ENCODE peak calls at places on chromosomes 16 and 17, in seven cellular contexts. S is fibroblast of lung; M is H9; B is CD4-positive, CD25-positive, alpha-beta regulatory T cell; U is small intestine; T is upper lobe of left lung; P is CD8-positive, alpha-beta memory T cell. C is an unnamed sample. For H3K4me1, the result is how much of the 10 kb centered on the place peaks cover.

GRCh38 chr16:66255647-66256046 is 110.8 kb upstream of the CDH5 start:
- DNase-seq in B (no peak), S (no peak), U (no peak), M (no peak), T (no peak), P (no peak), C (no peak)

GRCh38 chr17:33241390-33241789 is 51.7 kb downstream of the ASIC2 start:
- DNase-seq in S (peak), M (no peak), P (no peak), B (no peak), U (no peak), T (no peak), C (no peak)

GRCh38 chr16:82192665-82193064 is 22.6 kb upstream of the MPHOSPH6 start:
- DNase-seq in S (peak), U (no peak), B (peak), P (no peak), M (no peak), T (no peak), C (no peak)

GRCh38 chr17:59754547-59754946 is 47.1 kb downstream of the VMP1 start:
- DNase-seq in P (no peak), U (no peak), M (no peak), S (peak), B (no peak), T (no peak), C (no peak)

GRCh38 chr16:69057400-69058378 is 47.8 kb upstream of the HAS3 start:
- DNase-seq in P (no peak), S (peak), M (no peak), T (no peak), B (no peak), U (no peak), C (peak)

GRCh38 chr17:61687769-61688168 is 96.8 kb upstream of the NACA2 start:
- DNase-seq in T (no peak), U (no peak), M (no peak), P (no peak), B (no peak), S (no peak), C (no peak)

GRCh38 chr16:71808593-71809449 is at the start of gene AP1G1:
- DNase-seq in M (peak), B (peak), T (peak), U (peak), S (peak), P (peak), C (peak)

GRCh38 chr16:85891033-85891775 is 7.8 kb upstream of the IRF8 start:
- DNase-seq in S (peak), T (no peak), U (peak), P (no peak), B (no peak), M (no peak), C (no peak)

GRCh38 chr16:67391424-67392300 is 1.6 kb downstream of the TPPP3 start:
- DNase-seq in P (no peak), U (no peak), T (peak), S (no peak), B (no peak), M (no peak), C (peak)

GRCh38 chr17:29778936-29779811 is 150.9 kb downstream of the SSH2 start:
- DNase-seq in B (peak), S (peak), M (peak), U (peak), T (no peak), P (peak), C (peak)

GRCh38 chr17:80941743-80942211 is 49.9 kb upstream of the CHMP6 start:
- DNase-seq in B (no peak), T (peak), U (no peak), P (no peak), M (no peak), S (peak), C (no peak)

GRCh38 chr17:51169340-51169739 is 3.1 kb downstream of the NME2 start:
- DNase-seq in B (no peak), T (no peak), U (no peak), S (no peak), M (no peak), P (no peak), C (no peak)

GRCh38 chr17:77155125-77155524 is 14.4 kb downstream of the SEC14L1 start:
- DNase-seq in P (no peak), B (no peak), M (no peak), U (no peak), T (no peak), S (no peak), C (no peak)
- H3K4me1 ChIP-seq in P (under half), B (under half), M (under half), U (under half), T (under half), S (under half), C (under half)

DNA sequence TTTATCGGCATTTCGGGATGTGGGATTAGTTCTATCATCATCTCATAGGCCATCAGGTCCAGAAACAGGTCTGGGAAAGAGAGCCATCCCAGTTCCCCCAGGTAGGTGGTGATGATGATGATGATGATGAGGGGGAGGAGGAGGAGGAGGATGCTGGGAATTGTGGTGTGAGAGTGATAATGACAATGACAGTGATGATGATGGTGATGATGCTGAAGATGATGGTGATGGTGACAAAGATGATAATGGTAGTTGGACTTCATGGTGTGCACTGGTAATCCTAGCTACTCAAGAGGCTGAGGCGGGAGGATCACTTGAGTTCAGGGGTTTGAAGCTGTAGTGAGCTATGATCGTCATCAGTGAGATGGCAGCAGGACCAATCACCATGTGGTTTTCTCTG is 16.3 kb upstream of the GCSH start:
- DNase-seq in M (no peak), T (no peak), P (no peak), B (no peak), U (no peak), S (no peak), C (no peak)
- H3K4me1 ChIP-seq in M (under half), T (under half), P (under half), B (under half), U (under half), S (under half), C (under half)

GRCh38 chr17:40100669-40101366 is 429 bp upstream of the NR1D1 start:
- DNase-seq in S (peak), M (peak), B (peak), U (peak), P (peak), T (peak), C (peak)
- H3K4me1 ChIP-seq in S (under half), M (under half), B (half or more), U (under half), P (half or more), T (half or more), C (half or more)

DNA sequence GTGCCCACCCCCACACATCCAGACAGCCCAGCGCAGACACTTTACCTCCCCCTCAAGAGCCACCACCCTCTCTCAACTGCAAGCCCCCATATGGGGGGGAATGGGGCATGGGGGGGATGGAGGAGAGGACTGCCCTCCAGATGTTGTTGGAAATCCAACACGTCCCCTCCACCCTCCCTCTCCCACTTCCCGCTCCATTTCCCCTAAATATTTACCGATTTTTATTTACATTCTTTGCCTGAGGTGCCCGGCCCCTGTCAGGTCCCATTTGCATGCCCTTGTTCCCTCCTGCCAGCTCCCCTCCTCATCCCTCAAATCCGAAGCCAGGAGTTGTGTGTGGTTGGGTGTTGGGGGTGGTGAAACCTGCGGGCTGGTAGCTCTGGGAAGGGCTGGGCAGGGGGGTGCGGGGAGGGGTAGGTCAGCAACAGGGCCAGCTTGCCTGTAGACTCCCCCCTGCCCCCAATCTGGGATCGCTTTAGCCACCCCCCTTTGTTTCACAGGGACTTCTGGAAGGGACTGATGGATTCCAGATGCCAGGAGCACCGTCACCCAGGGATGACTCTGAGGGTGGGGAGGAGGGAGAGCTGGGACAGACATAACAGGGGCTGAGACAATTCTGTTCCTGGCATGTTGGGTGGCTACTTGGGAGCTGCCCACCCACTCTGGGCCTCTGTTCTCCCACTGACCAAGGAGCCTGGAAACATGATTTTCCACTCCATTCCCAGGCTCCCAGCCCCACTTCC is 39.7 kb upstream of the NGFR start:
- DNase-seq in U (no peak), M (no peak), P (no peak), T (no peak), B (no peak), S (no peak), C (no peak)
- H3K4me1 ChIP-seq in U (under half), M (under half), P (under half), T (under half), B (under half), S (under half), C (under half)

GRCh38 chr17:77441130-77441920 is 300.6 kb downstream of the SEC14L1 start:
- DNase-seq in P (peak), T (no peak), B (peak), M (no peak), S (no peak), U (peak), C (peak)
- H3K4me1 ChIP-seq in P (half or more), T (half or more), B (half or more), M (under half), S (half or more), U (under half), C (under half)